ENCODE peak calls at places on chromosomes 3 and 15, in six cellular contexts. N is GM23248, O is SK-N-SH, M is OCI-LY7, U is MM.1S, J is GM23338. H is an unnamed sample.

GRCh38 chr15:32838820-32839219 is 121.0 kb downstream of the GREM1 start:
- DNase-seq in N (peak), O (no peak), M (no peak), U (no peak), J (no peak), H (peak)

GRCh38 chr15:39198044-39198625 is 382.7 kb upstream of the THBS1 start:
- DNase-seq in N (no peak), O (no peak), M (no peak), U (no peak), J (no peak), H (no peak)

GRCh38 chr15:40493089-40493840 is 22.5 kb downstream of the CHST14 start:
- DNase-seq in N (peak), O (no peak), M (no peak), U (peak), J (no peak), H (no peak)

GRCh38 chr15:33234019-33234418 is 39.5 kb upstream of the FMN1 start:
- DNase-seq in N (peak), O (peak), M (peak), U (peak), J (peak), H (peak)

GRCh38 chr3:152470095-152470494 is 201.4 kb downstream of the MBNL1 start:
- DNase-seq in N (no peak), O (no peak), M (no peak), U (no peak), J (no peak), H (no peak)

GRCh38 chr3:99999541-99999940 is 114.8 kb downstream of the FILIP1L start:
- DNase-seq in N (peak), O (no peak), M (no peak), U (no peak), J (no peak), H (no peak)

GRCh38 chr3:43004282-43004681 is 25.2 kb downstream of the GASK1A start:
- DNase-seq in N (peak), O (no peak), M (no peak), U (no peak), J (no peak), H (no peak)

GRCh38 chr3:48919215-48920138 is 835 bp downstream of the ARIH2 start:
- DNase-seq in N (peak), O (peak), M (peak), U (peak), J (peak), H (peak)

GRCh38 chr3:46482632-46483311 is 15.0 kb upstream of the RTP3 start:
- DNase-seq in N (peak), O (no peak), M (no peak), U (no peak), J (no peak), H (no peak)

GRCh38 chr15:77905301-77905920 is 172.1 kb downstream of the TBC1D2B start:
- DNase-seq in N (no peak), O (no peak), M (no peak), U (no peak), J (no peak), H (no peak)

GRCh38 chr3:14000556-14000955 is 120.7 kb upstream of the WNT7A start:
- DNase-seq in N (no peak), O (no peak), M (no peak), U (no peak), J (no peak), H (no peak)
- TF ChIP-seq EZH2phosphoT487 in N (no peak), O (no peak), M (no peak), U (no peak), J (no peak), H (no peak)

DNA sequence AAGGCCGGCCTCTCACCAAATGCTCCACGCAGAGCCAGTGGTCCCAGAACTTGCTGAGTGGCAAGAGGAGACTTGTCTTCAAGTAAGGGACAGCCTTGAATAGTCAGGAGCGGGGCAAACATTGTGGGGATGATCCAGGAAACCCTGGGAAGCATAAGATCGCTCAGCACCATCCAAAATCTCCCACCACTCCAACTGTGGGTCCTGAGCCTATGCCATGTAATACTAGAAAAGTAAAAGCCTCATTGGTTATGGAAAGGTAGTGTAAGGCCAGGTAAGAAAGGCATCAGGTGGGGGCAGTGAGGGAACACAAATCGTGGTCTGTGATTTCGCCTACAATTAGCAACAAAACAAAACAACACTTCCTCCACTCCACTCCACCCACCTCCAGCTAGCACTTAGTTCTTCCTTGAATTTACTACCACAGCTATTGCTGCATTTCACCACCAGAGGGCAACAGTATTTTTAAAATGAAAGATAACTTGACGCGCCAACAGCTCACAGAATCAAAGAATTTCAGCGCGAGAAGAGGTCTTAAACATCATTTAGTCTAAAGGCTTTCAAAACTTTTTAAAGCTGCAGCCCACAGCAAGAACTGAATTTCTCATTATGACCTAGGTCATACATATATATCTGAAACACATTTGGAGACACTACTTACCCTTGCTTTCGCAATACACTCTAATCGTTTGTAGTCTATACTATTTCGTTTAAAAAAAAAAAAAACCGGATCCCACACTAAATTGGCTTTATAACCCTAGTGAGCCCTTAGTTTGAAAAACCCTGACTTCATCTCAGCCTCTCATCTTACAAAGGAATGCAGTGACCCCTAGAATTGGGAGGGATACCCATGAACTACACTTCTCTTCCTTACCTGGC is 4.5 kb downstream of the RARRES1 start:
- DNase-seq in N (peak), O (peak), M (peak), U (peak), J (peak), H (peak)
- H3K4me2 ChIP-seq in N (peak), O (no peak), M (no peak), U (peak), J (no peak), H (peak)

GRCh38 chr15:92936693-92937092 is 36.6 kb downstream of the CHD2 start:
- DNase-seq in N (no peak), O (no peak), M (no peak), U (no peak), J (no peak), H (no peak)
- TF ChIP-seq EZH2phosphoT487 in N (no peak), O (no peak), M (no peak), U (no peak), J (no peak), H (no peak)

DNA sequence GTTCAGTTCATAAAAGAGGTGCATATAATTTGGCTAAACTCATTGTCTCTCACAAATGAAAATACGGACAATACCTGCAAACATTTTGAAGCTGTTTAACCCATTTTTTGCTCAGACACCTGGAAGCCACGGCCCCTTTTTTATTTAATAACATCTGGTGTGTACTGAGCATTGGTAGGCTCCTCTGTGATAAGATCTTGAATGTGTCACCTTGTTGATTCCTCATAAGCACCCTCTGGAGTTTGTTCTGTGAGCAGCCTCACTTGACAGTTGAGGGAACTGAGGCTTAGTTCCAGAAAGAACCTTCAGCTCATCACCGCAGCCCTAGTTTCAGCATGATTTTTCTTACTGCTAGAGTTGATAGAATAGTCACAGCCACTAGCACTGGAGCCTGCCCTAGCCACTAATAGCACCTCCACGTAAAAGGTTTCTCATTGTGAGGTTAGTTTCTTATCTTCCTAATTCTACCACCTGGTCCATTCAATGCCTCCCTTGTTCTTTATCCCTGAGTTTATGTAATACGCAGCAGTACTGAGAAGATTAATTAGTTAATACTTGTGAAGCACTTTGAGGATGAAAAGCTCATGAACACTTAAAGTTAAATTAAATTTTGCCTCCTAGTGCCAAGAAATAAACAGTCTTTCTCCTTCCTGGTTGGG is 71.9 kb downstream of the ITPR1 start:
- DNase-seq in N (no peak), O (no peak), M (no peak), U (no peak), J (no peak), H (no peak)
- H3K4me2 ChIP-seq in N (no peak), O (no peak), M (no peak), U (no peak), J (no peak), H (no peak)

GRCh38 chr3:112734171-112734570 is 93.2 kb upstream of the CCDC80 start:
- DNase-seq in N (peak), O (no peak), M (no peak), U (no peak), J (no peak), H (no peak)

GRCh38 chr3:112736802-112737566 is 96.0 kb upstream of the CCDC80 start:
- DNase-seq in N (no peak), O (no peak), M (no peak), U (no peak), J (no peak), H (no peak)

GRCh38 chr3:112735927-112736326 is 95.0 kb upstream of the CCDC80 start:
- DNase-seq in N (no peak), O (no peak), M (peak), U (no peak), J (no peak), H (no peak)

GRCh38 chr3:112736386-112736785 is 95.4 kb upstream of the CCDC80 start:
- DNase-seq in N (peak), O (no peak), M (no peak), U (no peak), J (no peak), H (no peak)

GRCh38 chr3:112734718-112735350 is 93.9 kb upstream of the CCDC80 start:
- DNase-seq in N (peak), O (peak), M (peak), U (peak), J (peak), H (peak)
- TF ChIP-seq EZH2phosphoT487 in N (no peak), O (no peak), M (no peak), U (no peak), J (no peak), H (no peak)

GRCh38 chr3:94065819-94066218 is 3.0 kb downstream of the NSUN3 start:
- DNase-seq in N (peak), O (no peak), M (no peak), U (no peak), J (no peak), H (no peak)

GRCh38 chr3:94064243-94064642 is 1.4 kb downstream of the NSUN3 start:
- DNase-seq in N (no peak), O (no peak), M (peak), U (no peak), J (no peak), H (no peak)

GRCh38 chr3:94061297-94061696 is 1.4 kb downstream of the DHFR2 start:
- DNase-seq in N (no peak), O (no peak), M (no peak), U (no peak), J (no peak), H (no peak)

GRCh38 chr3:94063497-94064119 is 747 bp downstream of the NSUN3 start:
- DNase-seq in N (peak), O (no peak), M (peak), U (peak), J (no peak), H (no peak)

GRCh38 chr3:94062513-94063404 is at the start of the genes DHFR2 and NSUN3:
- DNase-seq in N (peak), O (peak), M (peak), U (peak), J (peak), H (peak)
- H3K4me2 ChIP-seq in N (peak), O (peak), M (peak), U (peak), J (peak), H (peak)

H was measured in hepatocyte.